ENCODE peak calls at places on chromosomes 1 and 21, in seven cellular contexts. S is adipocyte, B is iPS DF 6.9, W is LNCaP clone FGC, J is COR-L47, Y is GF-D8, Z is breast epithelium. R is an unnamed sample.

GRCh38 chr1:156382561-156382960 is 13.6 kb downstream of the RHBG start:
- DNase-seq in S (no peak), B (no peak), W (no peak), J (no peak), Y (no peak), Z (no peak), R (no peak)

GRCh38 chr1:91732291-91732953 is 153.5 kb downstream of the TGFBR3 start:
- DNase-seq in S (peak), B (no peak), W (no peak), J (no peak), Y (no peak), Z (peak), R (no peak)

GRCh38 chr1:231800071-231800470 is 173.5 kb downstream of the DISC1 start:
- DNase-seq in S (no peak), B (no peak), W (no peak), J (no peak), Y (no peak), Z (no peak), R (no peak)

GRCh38 chr1:115426990-115427389 is 88.9 kb upstream of the NGF start:
- DNase-seq in S (no peak), B (no peak), W (no peak), J (no peak), Y (no peak), Z (no peak), R (no peak)

GRCh38 chr1:93822710-93823425 is 56.1 kb downstream of the DNTTIP2 start:
- DNase-seq in S (no peak), B (no peak), W (no peak), J (no peak), Y (no peak), Z (no peak), R (no peak)

GRCh38 chr1:94873520-94874351 is 53.2 kb downstream of the CNN3 start:
- DNase-seq in S (peak), B (no peak), W (no peak), J (peak), Y (no peak), Z (peak), R (no peak)

GRCh38 chr1:21816602-21817302 is 4.7 kb downstream of the LDLRAD2 start:
- DNase-seq in S (peak), B (no peak), W (no peak), J (no peak), Y (no peak), Z (no peak), R (no peak)

GRCh38 chr1:54995013-54995760 is 3.5 kb upstream of the BSND start:
- DNase-seq in S (no peak), B (no peak), W (no peak), J (no peak), Y (no peak), Z (no peak), R (peak)

GRCh38 chr1:197065549-197065948 is 1.5 kb downstream of the F13B start:
- DNase-seq in S (peak), B (no peak), W (no peak), J (no peak), Y (no peak), Z (no peak), R (no peak)

GRCh38 chr1:111648826-111649225 is 29.2 kb downstream of the RAP1A start:
- DNase-seq in S (no peak), B (no peak), W (no peak), J (no peak), Y (no peak), Z (no peak), R (no peak)

GRCh38 chr21:20187028-20187427 is 811.2 kb upstream of the NCAM2 start:
- DNase-seq in S (no peak), B (no peak), W (no peak), J (no peak), Y (no peak), Z (no peak), R (no peak)

GRCh38 chr21:42195378-42196031 is 23.4 kb upstream of the ABCG1 start:
- DNase-seq in S (peak), B (no peak), W (no peak), J (no peak), Y (peak), Z (peak), R (no peak)

GRCh38 chr1:116855788-116856187 is 53.9 kb upstream of the PTGFRN start:
- DNase-seq in S (peak), B (no peak), W (no peak), J (peak), Y (no peak), Z (no peak), R (no peak)

GRCh38 chr1:218363141-218363540 is 18.0 kb downstream of the TGFB2 start:
- DNase-seq in S (no peak), B (no peak), W (no peak), J (no peak), Y (no peak), Z (no peak), R (no peak)

GRCh38 chr1:213651077-213651476 is 336.7 kb upstream of the PROX1 start:
- DNase-seq in S (no peak), B (no peak), W (no peak), J (no peak), Y (no peak), Z (no peak), R (no peak)

GRCh38 chr1:2934173-2934540 is 87.1 kb upstream of the ACTRT2 start:
- DNase-seq in S (no peak), B (no peak), W (no peak), J (no peak), Y (no peak), Z (no peak), R (no peak)

GRCh38 chr1:12276225-12276624 is 46.4 kb downstream of the VPS13D start:
- DNase-seq in S (no peak), B (peak), W (peak), J (no peak), Y (no peak), Z (no peak), R (peak)

GRCh38 chr1:116345830-116346229 is 27.2 kb upstream of the ATP1A1 start:
- DNase-seq in S (no peak), B (no peak), W (no peak), J (peak), Y (no peak), Z (no peak), R (peak)

GRCh38 chr1:171421413-171422020 is 63.8 kb upstream of the PRRC2C start:
- DNase-seq in S (no peak), B (no peak), W (no peak), J (no peak), Y (no peak), Z (no peak), R (no peak)

GRCh38 chr1:153944005-153944821 is 2.3 kb downstream of the DENND4B start:
- DNase-seq in S (peak), B (no peak), W (no peak), J (no peak), Y (no peak), Z (no peak), R (no peak)

GRCh38 chr1:99600782-99601181 is 45.1 kb upstream of the PALMD start:
- DNase-seq in S (no peak), B (no peak), W (no peak), J (no peak), Y (no peak), Z (no peak), R (no peak)

GRCh38 chr1:15328785-15329480 is 80.8 kb upstream of the EFHD2 start:
- DNase-seq in S (peak), B (no peak), W (no peak), J (no peak), Y (peak), Z (peak), R (no peak)

GRCh38 chr1:7223334-7224080 is 438.3 kb downstream of the CAMTA1 start:
- DNase-seq in S (peak), B (no peak), W (no peak), J (peak), Y (no peak), Z (no peak), R (no peak)

GRCh38 chr1:155062151-155062686 is 1.3 kb upstream of the EFNA4 start:
- DNase-seq in S (peak), B (no peak), W (no peak), J (no peak), Y (no peak), Z (no peak), R (no peak)

GRCh38 chr1:202235003-202235660 is 41.5 kb downstream of the LGR6 start:
- DNase-seq in S (no peak), B (no peak), W (no peak), J (no peak), Y (no peak), Z (no peak), R (no peak)

GRCh38 chr21:35587841-35588390 is 472.4 kb downstream of the SETD4 start:
- DNase-seq in S (no peak), B (no peak), W (no peak), J (no peak), Y (no peak), Z (no peak), R (no peak)

GRCh38 chr1:18949689-18950414 is 6.6 kb downstream of the IFFO2 start:
- DNase-seq in S (peak), B (no peak), W (no peak), J (no peak), Y (no peak), Z (peak), R (no peak)

GRCh38 chr1:181405584-181405983 is 77.7 kb upstream of the CACNA1E start:
- DNase-seq in S (no peak), B (no peak), W (no peak), J (no peak), Y (no peak), Z (no peak), R (peak)

GRCh38 chr1:85146972-85147359 is 53.9 kb downstream of the SYDE2 start:
- DNase-seq in S (peak), B (no peak), W (no peak), J (no peak), Y (no peak), Z (no peak), R (no peak)

GRCh38 chr1:224427346-224427745 is 7.3 kb downstream of the WDR26 start:
- DNase-seq in S (peak), B (no peak), W (peak), J (no peak), Y (no peak), Z (no peak), R (no peak)

GRCh38 chr1:198936371-198937083 is 297.7 kb downstream of the PTPRC start:
- DNase-seq in S (peak), B (no peak), W (no peak), J (no peak), Y (no peak), Z (no peak), R (no peak)

GRCh38 chr1:28986296-28986910 is 72.0 kb downstream of the EPB41 start:
- DNase-seq in S (no peak), B (no peak), W (no peak), J (no peak), Y (no peak), Z (no peak), R (no peak)

GRCh38 chr1:152770411-152770810 is 4.5 kb upstream of the LCE1F start:
- DNase-seq in S (no peak), B (no peak), W (no peak), J (no peak), Y (no peak), Z (no peak), R (no peak)

GRCh38 chr1:26124433-26125318 is 13.1 kb downstream of the PDIK1L start:
- DNase-seq in S (no peak), B (no peak), W (no peak), J (no peak), Y (no peak), Z (no peak), R (no peak)